ENCODE peak calls at places on chromosomes 12 and 14, in four cellular contexts. K is keratinocyte, S is MM.1S, U is OCI-LY7. D is an unnamed sample.

GRCh38 chr14:96752594-96752993 is 44.6 kb upstream of the VRK1 start:
- DNase-seq in K (no peak), U (no peak), S (no peak), D (no peak)

GRCh38 chr12:63276537-63277365 is 125.8 kb upstream of the AVPR1A start:
- DNase-seq in K (no peak), S (peak), U (peak), D (peak)

GRCh38 chr12:46445551-46446235 is 73.1 kb upstream of the SLC38A2 start:
- DNase-seq in K (no peak), U (no peak), S (no peak), D (no peak)

GRCh38 chr12:49538740-49539403 is at the start of gene KCNH3:
- DNase-seq in K (no peak), S (peak), U (peak), D (peak)

GRCh38 chr14:52447236-52447635 is 105.1 kb downstream of the TXNDC16 start:
- DNase-seq in S (no peak), U (no peak), K (no peak), D (no peak)

GRCh38 chr14:24224618-24225071 is 7.5 kb downstream of the NEDD8 start:
- DNase-seq in K (no peak), S (no peak), U (no peak), D (no peak)

GRCh38 chr14:96888593-96888992 is 91.4 kb downstream of the VRK1 start:
- DNase-seq in K (no peak), S (no peak), U (no peak), D (no peak)

GRCh38 chr12:50110762-50111416 is 1.1 kb upstream of the COX14 start:
- DNase-seq in K (no peak), U (peak), S (peak), D (no peak)

GRCh38 chr12:82326905-82327503 is 31.2 kb downstream of the CCDC59 start:
- DNase-seq in S (peak), K (no peak), U (peak), D (no peak)

GRCh38 chr12:114064497-114064896 is 98.4 kb upstream of the RBM19 start:
- DNase-seq in S (no peak), K (no peak), U (no peak), D (no peak)

GRCh38 chr12:97308576-97309198 is 153.9 kb upstream of the RMST start:
- DNase-seq in S (peak), K (peak), U (peak), D (peak)

GRCh38 chr12:52038447-52038846 is 12.8 kb upstream of the NR4A1 start:
- DNase-seq in S (no peak), U (no peak), K (no peak), D (no peak)

GRCh38 chr14:95548328-95548929 is 13.6 kb downstream of the GLRX5 start:
- DNase-seq in K (no peak), U (no peak), S (no peak), D (no peak)

GRCh38 chr12:98156697-98157096 is 358.7 kb upstream of the TMPO start:
- DNase-seq in S (no peak), K (no peak), U (no peak), D (no peak)

GRCh38 chr12:27331299-27331926 is 1.2 kb upstream of the BMAL2 start:
- DNase-seq in S (peak), K (peak), U (no peak), D (peak)

GRCh38 chr12:97757431-97758091 is 295.0 kb downstream of the RMST start:
- DNase-seq in S (no peak), U (no peak), K (no peak), D (no peak)

GRCh38 chr12:9651265-9651729 is 18.2 kb upstream of the CLEC2D start:
- DNase-seq in U (peak), K (no peak), S (no peak), D (peak)

GRCh38 chr14:94665121-94665520 is 52.9 kb downstream of the SERPINA3 start:
- DNase-seq in K (no peak), S (no peak), U (no peak), D (no peak)

GRCh38 chr12:50246873-50247612 is 36.3 kb downstream of the LIMA1 start:
- DNase-seq in S (no peak), K (peak), U (no peak), D (peak)

GRCh38 chr12:34294671-34295365 is 272.5 kb downstream of the ALG10 start:
- DNase-seq in S (no peak), K (no peak), U (no peak), D (no peak)

GRCh38 chr14:94354638-94355185 is 31.6 kb upstream of the SERPINA6 start:
- DNase-seq in K (no peak), S (no peak), U (no peak), D (no peak)

GRCh38 chr12:102748704-102749103 is 168.3 kb downstream of the PAH start:
- DNase-seq in U (no peak), S (no peak), K (no peak), D (no peak)

GRCh38 chr12:18683603-18684002 is 54.2 kb downstream of the PLCZ1 start:
- DNase-seq in U (no peak), K (peak), S (no peak), D (no peak)

GRCh38 chr14:73457050-73457934 is 1.1 kb downstream of the NUMB start:
- DNase-seq in S (no peak), U (peak), K (no peak), D (no peak)

GRCh38 chr12:40171501-40171900 is 53.3 kb upstream of the LRRK2 start:
- DNase-seq in K (no peak), U (no peak), S (no peak), D (no peak)

GRCh38 chr14:33972522-33973162 is 21.8 kb upstream of the EGLN3 start:
- DNase-seq in K (no peak), S (no peak), U (no peak), D (no peak)

GRCh38 chr14:78253986-78254385 is 83.8 kb downstream of the NRXN3 start:
- DNase-seq in U (no peak), S (no peak), K (peak), D (no peak)

GRCh38 chr12:109775172-109775881 is 57.9 kb downstream of the TRPV4 start:
- DNase-seq in K (no peak), S (peak), U (peak), D (peak)

GRCh38 chr12:6228535-6229223 is 28.5 kb downstream of the CD9 start:
- DNase-seq in S (no peak), U (no peak), K (no peak), D (no peak)

GRCh38 chr12:110689601-110690430 is 901 bp upstream of the HVCN1 start:
- DNase-seq in S (no peak), K (no peak), U (peak), D (peak)

GRCh38 chr14:68794856-68795601 is 2.2 kb upstream of the ZFP36L1 start:
- DNase-seq in K (no peak), S (peak), U (peak), D (peak)

GRCh38 chr12:132018193-132018916 is 68.6 kb downstream of the EP400 start:
- DNase-seq in S (no peak), K (no peak), U (no peak), D (no peak)

GRCh38 chr12:109475993-109476806 is 900 bp downstream of the KCTD10 start:
- DNase-seq in U (peak), K (no peak), S (no peak), D (peak)

GRCh38 chr12:118984206-118984943 is 3.0 kb downstream of the SRRM4 start:
- DNase-seq in S (no peak), K (no peak), U (no peak), D (no peak)

GRCh38 chr14:71472281-71472960 is 459.8 kb upstream of the RGS6 start:
- DNase-seq in U (no peak), K (no peak), S (no peak), D (no peak)

GRCh38 chr12:47834199-47835016 is 14.7 kb upstream of the HDAC7 start:
- DNase-seq in S (no peak), K (no peak), U (peak), D (no peak)

GRCh38 chr12:38370311-38370710 is 53.7 kb downstream of the ALG10B start:
- DNase-seq in S (no peak), K (no peak), U (no peak), D (no peak)

GRCh38 chr12:2231956-2232355 is 179.2 kb downstream of the CACNA1C start:
- DNase-seq in S (no peak), U (no peak), K (no peak), D (no peak)

GRCh38 chr12:2233034-2233433 is 180.2 kb downstream of the CACNA1C start:
- DNase-seq in S (no peak), K (no peak), U (no peak), D (no peak)

GRCh38 chr12:2238111-2238510 is 185.3 kb downstream of the CACNA1C start:
- DNase-seq in U (no peak), S (no peak), K (no peak), D (no peak)

GRCh38 chr12:2236501-2237294 is 183.9 kb downstream of the CACNA1C start:
- DNase-seq in K (no peak), S (no peak), U (no peak), D (no peak)

DNA sequence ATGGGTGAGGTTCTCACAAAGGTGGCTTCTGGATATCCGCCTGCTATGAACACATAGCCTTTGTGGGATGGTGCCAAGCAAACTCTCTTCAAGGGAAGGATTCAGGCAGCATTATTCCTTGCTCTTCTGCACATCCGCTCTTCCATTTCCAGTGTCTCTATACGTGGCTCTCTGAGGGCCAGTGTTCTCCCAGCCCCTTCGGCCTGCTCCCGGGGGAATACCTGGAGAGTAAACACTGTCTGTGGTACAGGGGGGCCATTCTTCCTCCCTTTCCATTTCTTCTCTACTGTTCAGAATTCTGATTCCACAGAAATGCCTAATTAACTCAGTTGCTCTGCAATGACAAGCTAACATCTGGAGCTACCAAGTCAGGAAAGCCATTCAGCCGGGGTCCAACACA is 182.2 kb downstream of the CACNA1C start:
- DNase-seq in K (no peak), U (no peak), S (no peak), D (no peak)
- H3K27ac ChIP-seq in K (no peak), U (no peak), S (no peak), D (no peak)

DNA sequence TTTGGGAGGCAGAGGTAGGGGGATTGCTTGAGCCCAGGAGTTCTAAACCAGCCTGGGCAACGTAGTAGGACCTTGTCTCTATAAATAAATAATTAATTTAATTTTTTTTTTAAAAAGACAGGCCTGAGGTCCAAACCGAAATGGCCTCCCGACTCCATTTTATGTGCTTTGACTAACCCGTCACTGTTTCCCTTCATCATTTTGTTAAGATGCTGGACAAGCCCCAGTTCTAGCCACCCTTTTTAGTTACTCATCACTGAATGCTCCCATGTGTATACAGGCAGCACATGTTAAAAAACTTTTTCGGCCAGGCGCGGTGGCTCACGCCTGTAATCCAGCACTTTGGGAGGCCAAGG is 83.6 kb upstream of the RESF1 start:
- DNase-seq in U (no peak), K (no peak), S (no peak), D (no peak)
- H3K4me3 ChIP-seq in U (peak), K (no peak), S (no peak), D (peak)

GRCh38 chr12:14418526-14418925 is 53.0 kb downstream of the ATF7IP start:
- DNase-seq in K (no peak), S (no peak), U (no peak), D (peak)

GRCh38 chr12:14410841-14411569 is 45.5 kb downstream of the ATF7IP start:
- DNase-seq in K (no peak), U (no peak), S (no peak), D (peak)

GRCh38 chr12:14417717-14418116 is 52.2 kb downstream of the ATF7IP start:
- DNase-seq in U (peak), K (peak), S (peak), D (peak)

DNA sequence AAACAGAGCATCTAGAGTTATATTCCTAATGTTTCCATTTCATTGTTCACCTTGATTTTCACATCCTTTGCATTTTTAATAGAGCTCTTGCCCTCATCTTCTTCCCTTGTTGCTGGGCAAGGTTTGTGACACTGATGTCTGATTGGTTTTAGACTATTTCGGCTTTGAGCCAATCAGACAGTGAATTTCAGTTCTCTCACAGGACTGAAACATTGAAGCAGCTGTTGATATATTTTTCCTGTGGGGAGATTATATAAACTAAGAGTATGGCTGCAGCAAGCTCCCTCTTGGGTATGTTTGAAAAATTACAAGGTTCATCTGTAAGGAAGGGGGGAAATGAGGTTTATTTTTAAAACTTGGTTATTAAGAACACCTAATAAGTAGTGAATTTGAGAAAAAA is 51.2 kb downstream of the ATF7IP start:
- DNase-seq in K (no peak), U (peak), S (peak), D (peak)
- H3K27ac ChIP-seq in K (peak), U (peak), S (no peak), D (peak)

GRCh38 chr12:57620936-57621496 is 9.8 kb downstream of the ARHGEF25 start:
- DNase-seq in S (no peak), U (no peak), K (no peak), D (no peak)
- H3K4me3 ChIP-seq in S (peak), U (no peak), K (peak), D (no peak)

GRCh38 chr12:84174115-84174514 is 738.5 kb downstream of the SLC6A15 start:
- DNase-seq in U (no peak), S (no peak), K (no peak), D (no peak)

GRCh38 chr12:84172823-84173424 is 739.7 kb downstream of the SLC6A15 start:
- DNase-seq in S (no peak), K (no peak), U (no peak), D (no peak)
- H3K27ac ChIP-seq in S (no peak), K (no peak), U (no peak), D (no peak)

GRCh38 chr12:53601296-53601847 is 24.8 kb downstream of the ATF7 start:
- DNase-seq in S (no peak), K (no peak), U (peak), D (no peak)

GRCh38 chr12:53596920-53597363 is 29.2 kb downstream of the ATF7 start:
- DNase-seq in U (no peak), S (no peak), K (no peak), D (no peak)

GRCh38 chr12:53602176-53602942 is 23.8 kb downstream of the ATF7 start:
- DNase-seq in U (no peak), K (no peak), S (no peak), D (no peak)

GRCh38 chr12:53600490-53601295 is 25.5 kb downstream of the ATF7 start:
- DNase-seq in K (no peak), S (no peak), U (peak), D (no peak)

DNA sequence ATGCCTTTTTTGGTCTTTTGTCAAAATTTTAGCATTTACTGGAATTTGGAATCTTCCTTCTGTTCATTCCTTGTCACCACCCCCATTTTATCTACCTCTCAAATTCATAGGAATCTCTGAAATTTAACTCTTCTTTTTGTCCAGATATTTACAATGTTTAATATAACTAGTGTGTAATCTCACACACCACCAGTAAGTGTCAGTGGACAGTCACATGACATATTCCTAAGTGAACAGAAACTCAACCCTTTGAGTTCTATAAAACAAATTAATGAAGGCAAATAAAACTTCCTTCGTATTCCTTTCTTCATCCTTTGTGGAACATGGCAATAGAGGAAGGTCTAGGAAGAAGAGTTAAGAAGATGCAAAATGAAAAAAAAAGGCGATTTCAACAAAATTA is 26.6 kb downstream of the ATF7 start:
- DNase-seq in S (no peak), K (no peak), U (no peak), D (no peak)
- H3K4me3 ChIP-seq in S (no peak), K (no peak), U (no peak), D (no peak)

DNA sequence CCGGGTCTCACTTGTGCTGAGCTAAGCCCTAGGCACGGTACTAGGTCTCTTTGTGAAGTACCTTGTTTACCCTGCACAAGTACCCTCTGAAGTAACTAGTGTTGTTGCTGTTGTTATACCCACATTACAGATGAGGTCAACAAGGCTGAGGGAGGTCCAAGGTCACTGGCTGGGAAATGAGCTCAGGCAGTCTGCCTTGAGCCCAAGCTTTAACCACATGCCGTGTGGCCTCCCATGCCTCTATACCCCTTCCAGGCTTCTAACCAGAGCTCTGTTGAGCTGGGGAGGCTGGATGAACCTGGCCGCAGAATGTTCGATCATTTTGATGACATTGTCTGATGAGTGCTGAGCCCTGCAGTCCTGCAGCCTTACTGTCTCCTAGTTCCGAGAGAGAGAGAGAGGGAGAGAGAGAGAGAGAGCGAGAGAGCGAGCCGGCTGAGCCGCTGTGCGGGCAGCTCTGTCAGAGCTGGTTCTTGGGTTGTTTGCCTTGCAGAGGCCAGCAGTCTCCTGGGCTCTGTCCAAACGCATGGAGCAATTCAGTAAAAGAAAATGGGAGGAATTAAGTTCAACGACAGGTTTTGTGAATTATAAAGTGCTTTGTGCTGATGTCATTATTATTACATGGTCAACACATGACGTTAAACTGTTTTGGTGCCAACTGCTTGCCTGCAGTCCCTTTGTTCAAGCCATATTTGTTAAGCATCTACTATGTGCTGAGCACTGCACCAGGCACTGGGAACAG is 13.1 kb downstream of the JDP2 start:
- DNase-seq in U (peak), S (no peak), K (no peak), D (no peak)
- H3K27ac ChIP-seq in U (peak), S (no peak), K (no peak), D (no peak)

DNA sequence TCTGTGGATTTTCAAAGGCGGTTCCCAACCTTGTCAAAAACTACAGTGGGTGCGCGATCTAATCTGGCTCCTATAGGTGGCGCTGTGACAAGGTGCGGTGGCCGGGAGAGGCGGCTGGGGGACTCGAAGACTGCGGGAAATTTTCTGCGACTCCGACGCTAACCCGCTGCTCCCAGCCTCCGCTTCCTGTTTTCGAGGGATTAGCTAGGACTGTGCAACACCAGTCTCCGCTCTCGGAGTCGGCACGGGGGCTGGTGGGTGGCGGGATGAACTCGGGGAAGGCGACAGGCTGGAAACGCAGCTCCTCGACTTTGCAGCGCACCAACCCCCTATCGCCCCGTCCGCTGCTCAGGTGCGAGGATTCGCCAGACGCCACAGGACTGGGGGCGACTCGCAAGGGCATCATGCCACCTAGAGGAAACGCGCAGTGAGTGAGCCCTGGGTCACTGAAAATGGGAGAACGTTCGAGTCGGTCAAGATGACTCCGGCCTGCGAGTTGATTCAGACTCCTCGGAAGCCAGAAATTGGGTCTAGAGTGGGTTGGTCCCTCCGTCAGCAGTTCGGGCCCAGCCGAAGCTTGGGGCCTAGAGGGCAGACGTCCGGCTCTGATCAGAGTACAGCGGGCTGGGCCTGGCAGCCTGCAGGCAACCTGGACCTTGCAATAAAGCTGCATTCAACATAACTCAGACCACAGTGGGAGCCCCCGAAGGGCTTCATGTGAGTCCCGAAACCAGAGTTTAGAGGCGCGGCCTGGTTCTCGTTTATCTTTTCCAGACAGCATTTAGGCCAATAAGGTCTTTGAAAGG is 5.5 kb upstream of the PAX9 start:
- DNase-seq in K (no peak), S (no peak), U (peak), D (no peak)
- H3K4me3 ChIP-seq in K (peak), S (no peak), U (no peak), D (no peak)